ENCODE peak calls at places on chromosomes 6 and 20, in nine cellular contexts. V, M, E, W, N, Q, O, L and G are unnamed samples.

GRCh38 chr6:152576525-152576924 is 60.6 kb downstream of the SYNE1 start:
- DNase-seq in V (no peak), M (no peak), E (no peak), W (no peak), N (no peak), Q (no peak), O (no peak), L (no peak), G (no peak)

GRCh38 chr20:58169441-58169840 is 59.0 kb downstream of the ANKRD60 start:
- DNase-seq in V (no peak), M (no peak), E (peak; percentile 41), W (no peak), N (no peak), Q (no peak), O (no peak), L (no peak), G (no peak)

GRCh38 chr6:16752206-16752867 is 8.9 kb downstream of the ATXN1 start:
- DNase-seq in V (no peak), M (no peak), E (peak; percentile 94), W (peak; percentile 25), N (no peak), Q (no peak), O (peak; percentile 42), L (no peak), G (no peak)

GRCh38 chr20:16575390-16576140 is 2.3 kb upstream of the KIF16B start:
- DNase-seq in V (no peak), M (no peak), E (no peak), W (peak; percentile 44), N (no peak), Q (no peak), O (no peak), L (no peak), G (no peak)

GRCh38 chr6:44514576-44515193 is 127.2 kb downstream of the CDC5L start:
- DNase-seq in V (peak; percentile 16), M (no peak), E (no peak), W (no peak), N (no peak), Q (no peak), O (no peak), L (no peak), G (no peak)

GRCh38 chr6:109743739-109744138 is 52.6 kb downstream of the FIG4 start:
- DNase-seq in V (no peak), M (no peak), E (peak; percentile 87), W (no peak), N (no peak), Q (no peak), O (no peak), L (no peak), G (no peak)

GRCh38 chr6:156720739-156721714 is 56.2 kb upstream of the ARID1B start:
- DNase-seq in V (peak; percentile 72), M (no peak), E (peak; percentile 31), W (no peak), N (no peak), Q (peak; percentile 79), O (no peak), L (peak; percentile 64), G (peak; percentile 73)

GRCh38 chr6:134990262-134990661 is 40.4 kb upstream of the ALDH8A1 start:
- DNase-seq in V (no peak), M (no peak), E (no peak), W (no peak), N (no peak), Q (no peak), O (no peak), L (no peak), G (no peak)

GRCh38 chr20:57482148-57482547 is 42.8 kb downstream of the CTCFL start:
- DNase-seq in V (no peak), M (no peak), E (no peak), W (no peak), N (no peak), Q (no peak), O (no peak), L (no peak), G (no peak)

DNA sequence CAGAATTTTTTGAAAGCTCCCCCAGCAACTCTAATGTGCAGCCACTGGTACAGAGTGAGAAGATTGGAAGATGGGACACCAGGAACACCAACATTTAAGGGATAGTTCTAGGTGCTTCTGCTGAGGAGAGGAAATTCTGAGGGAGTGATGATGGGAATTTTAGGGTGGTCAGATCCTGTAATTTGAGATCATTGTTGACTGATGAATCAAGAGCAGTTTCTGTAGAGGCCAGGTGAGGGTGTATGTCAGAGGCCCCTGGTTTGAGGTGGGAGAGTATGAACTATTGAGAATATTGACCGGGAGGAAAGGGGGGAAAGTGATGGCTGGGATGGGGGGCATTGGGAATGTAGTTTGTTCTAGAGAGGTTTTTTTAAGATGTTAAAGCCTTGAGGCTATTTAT is 47.2 kb downstream of the PTPRA start:
- DNase-seq in V (no peak), M (no peak), E (no peak), W (no peak), N (no peak), Q (no peak), O (no peak), L (no peak), G (no peak)
- H3K4me3 ChIP-seq in V (no peak overlapping the region), M (no peak overlapping the region), E (no peak overlapping the region), W (no peak overlapping the region), N (no peak overlapping the region), Q (no peak overlapping the region), O (no peak overlapping the region), L (no peak overlapping the region), G (no peak overlapping the region)

GRCh38 chr20:48735112-48735511 is 92.7 kb downstream of the PREX1 start:
- DNase-seq in V (no peak), M (no peak), E (no peak), W (no peak), N (no peak), Q (no peak), O (no peak), L (no peak), G (no peak)

GRCh38 chr20:48738094-48738398 is 89.8 kb downstream of the PREX1 start:
- DNase-seq in V (no peak), M (no peak), E (no peak), W (no peak), N (no peak), Q (no peak), O (no peak), L (no peak), G (no peak)

GRCh38 chr20:48736231-48736630 is 91.6 kb downstream of the PREX1 start:
- DNase-seq in V (no peak), M (no peak), E (peak; percentile 8), W (no peak), N (no peak), Q (no peak), O (no peak), L (no peak), G (no peak)

GRCh38 chr20:48737463-48738093 is 90.2 kb downstream of the PREX1 start:
- DNase-seq in V (no peak), M (no peak), E (no peak), W (no peak), N (no peak), Q (no peak), O (no peak), L (no peak), G (no peak)

DNA sequence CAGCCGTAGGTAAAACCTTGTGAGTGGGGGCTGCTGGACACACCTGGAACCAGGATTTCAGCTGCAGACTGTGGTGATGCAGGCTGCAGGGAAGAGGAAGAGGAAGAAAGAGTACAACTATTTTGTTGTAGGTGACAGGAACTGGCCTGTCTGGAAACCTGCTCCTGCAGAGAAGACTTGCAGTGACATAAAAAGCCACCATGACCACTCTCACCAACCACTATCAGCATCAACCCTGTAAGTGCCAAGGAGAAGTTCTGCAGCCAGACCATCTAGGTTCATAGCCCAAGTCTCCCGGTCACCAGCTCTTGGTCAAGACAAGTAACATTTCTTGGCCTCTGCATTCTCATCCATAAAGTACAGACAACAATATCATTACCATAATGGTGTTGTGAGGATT is 91.2 kb downstream of the PREX1 start:
- DNase-seq in V (no peak), M (no peak), E (no peak), W (no peak), N (no peak), Q (no peak), O (no peak), L (no peak), G (no peak)
- H3K4me1 ChIP-seq in V (peaks cover 22% of the 10 kb centered on the region), M (no peaks in the 10 kb centered on the region), E (no peaks in the 10 kb centered on the region), W (peaks cover 5% of the 10 kb centered on the region), N (peaks cover 61% of the 10 kb centered on the region), Q (no peaks in the 10 kb centered on the region), O (peaks cover 7% of the 10 kb centered on the region), L (no peaks in the 10 kb centered on the region), G (peaks cover 17% of the 10 kb centered on the region)

DNA sequence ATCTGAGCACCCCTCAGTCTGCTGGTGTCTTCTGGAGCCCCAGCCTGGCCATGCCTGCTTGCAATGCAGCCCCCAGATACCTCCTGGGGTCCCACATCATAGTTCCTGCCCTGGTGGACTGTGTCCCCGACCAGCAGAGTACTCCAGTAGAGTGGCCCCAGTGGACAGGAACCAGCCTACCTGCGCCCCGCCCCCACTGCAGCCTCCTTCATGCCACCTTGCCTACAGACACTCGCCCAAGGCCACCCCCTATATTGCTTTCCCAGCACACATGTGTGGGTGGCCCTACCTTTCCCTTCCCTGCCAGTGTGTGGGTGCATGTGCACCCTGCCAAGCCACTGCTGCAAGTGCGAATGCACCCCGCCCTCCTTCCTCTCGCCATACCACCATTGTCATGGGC is 204.0 kb downstream of the EDN1 start:
- DNase-seq in V (no peak), M (no peak), E (no peak), W (no peak), N (no peak), Q (no peak), O (peak; percentile 50), L (no peak), G (no peak)
- H3K4me3 ChIP-seq in V (no peak overlapping the region), M (no peak overlapping the region), E (no peak overlapping the region), W (no peak overlapping the region), N (no peak overlapping the region), Q (no peak overlapping the region), O (no peak overlapping the region), L (no peak overlapping the region), G (no peak overlapping the region)

GRCh38 chr6:155330133-155330734 is 15.9 kb upstream of the TFB1M start:
- DNase-seq in V (no peak), M (no peak), E (no peak), W (no peak), N (no peak), Q (no peak), O (no peak), L (no peak), G (no peak)

GRCh38 chr6:155328539-155329459 is 14.5 kb upstream of the TFB1M start:
- DNase-seq in V (peak; percentile 69), M (no peak), E (peak; percentile 12), W (no peak), N (no peak), Q (no peak), O (no peak), L (peak; percentile 69), G (peak; percentile 92)

GRCh38 chr6:155333414-155333813 is 19.1 kb upstream of the TFB1M start:
- DNase-seq in V (no peak), M (no peak), E (no peak), W (no peak), N (no peak), Q (no peak), O (no peak), L (no peak), G (no peak)

GRCh38 chr6:155329460-155330132 is 15.3 kb upstream of the TFB1M start:
- DNase-seq in V (no peak), M (no peak), E (no peak), W (no peak), N (no peak), Q (no peak), O (no peak), L (no peak), G (no peak)

DNA sequence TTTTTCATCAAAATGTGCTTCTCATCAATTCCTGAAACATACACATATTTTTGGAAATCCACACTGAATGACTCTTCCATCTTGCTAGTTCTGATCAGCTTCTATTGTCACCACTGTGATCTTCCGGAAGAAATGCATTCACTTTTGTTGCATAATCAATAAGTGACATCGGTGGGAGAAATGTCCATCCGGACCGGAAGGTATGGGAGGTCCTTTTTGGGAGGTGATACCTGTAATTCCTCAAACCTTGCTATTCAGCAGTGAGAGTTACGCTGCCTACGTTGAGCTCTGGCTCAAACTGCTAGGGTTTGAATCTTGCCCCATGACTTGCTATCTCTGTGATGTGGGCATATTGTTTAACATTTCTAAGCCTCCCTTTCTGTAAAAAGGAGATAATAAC is 16.6 kb upstream of the TFB1M start:
- DNase-seq in V (no peak), M (no peak), E (no peak), W (no peak), N (no peak), Q (no peak), O (no peak), L (no peak), G (no peak)
- H3K4me1 ChIP-seq in V (peaks cover 4% of the 10 kb centered on the region), M (no peaks in the 10 kb centered on the region), E (peaks cover 10% of the 10 kb centered on the region), W (peaks cover 14% of the 10 kb centered on the region), N (peaks cover 10% of the 10 kb centered on the region), Q (no peaks in the 10 kb centered on the region), O (no peaks in the 10 kb centered on the region), L (peaks cover 16% of the 10 kb centered on the region), G (no peaks in the 10 kb centered on the region)